ENCODE peak calls at places on chromosomes 2 and 18, in ten cellular contexts. One of them, this sample, is unnamed.

GRCh38 chr2:98123286-98123685 is 36.3 kb downstream of the VWA3B start:
- DNase-seq in fibroblast of the aortic adventitia: no peak
- DNase-seq in NB4: peak
- DNase-seq in thoracic aorta: no peak
- DNase-seq in GM23338: no peak
- DNase-seq in suprapubic skin: no peak
- DNase-seq in colonic mucosa: no peak
- DNase-seq in IMR-90: no peak
- DNase-seq in GM12878: no peak
- DNase-seq in upper lobe of right lung: no peak
- DNase-seq in this sample: no peak

GRCh38 chr2:673615-674318 is 3.4 kb downstream of the TMEM18 start:
- DNase-seq in fibroblast of the aortic adventitia: peak
- DNase-seq in NB4: no peak
- DNase-seq in thoracic aorta: no peak
- DNase-seq in GM23338: no peak
- DNase-seq in suprapubic skin: no peak
- DNase-seq in colonic mucosa: no peak
- DNase-seq in IMR-90: peak
- DNase-seq in GM12878: no peak
- DNase-seq in upper lobe of right lung: no peak
- DNase-seq in this sample: peak

GRCh38 chr18:3293196-3293951 is 31.4 kb downstream of the MYL12B start:
- DNase-seq in fibroblast of the aortic adventitia: peak
- DNase-seq in NB4: no peak
- DNase-seq in thoracic aorta: no peak
- DNase-seq in GM23338: no peak
- DNase-seq in suprapubic skin: no peak
- DNase-seq in colonic mucosa: no peak
- DNase-seq in IMR-90: no peak
- DNase-seq in GM12878: no peak
- DNase-seq in upper lobe of right lung: no peak
- DNase-seq in this sample: no peak

GRCh38 chr2:228589115-228589514 is 407.6 kb upstream of the SPHKAP start:
- DNase-seq in fibroblast of the aortic adventitia: no peak
- DNase-seq in NB4: no peak
- DNase-seq in thoracic aorta: no peak
- DNase-seq in GM23338: no peak
- DNase-seq in suprapubic skin: no peak
- DNase-seq in colonic mucosa: no peak
- DNase-seq in IMR-90: no peak
- DNase-seq in GM12878: no peak
- DNase-seq in upper lobe of right lung: no peak
- DNase-seq in this sample: no peak

GRCh38 chr18:47627030-47627429 is 303.4 kb downstream of the SMAD2 start:
- DNase-seq in fibroblast of the aortic adventitia: no peak
- DNase-seq in NB4: no peak
- DNase-seq in thoracic aorta: no peak
- DNase-seq in GM23338: no peak
- DNase-seq in suprapubic skin: no peak
- DNase-seq in colonic mucosa: no peak
- DNase-seq in IMR-90: no peak
- DNase-seq in GM12878: no peak
- DNase-seq in upper lobe of right lung: no peak
- DNase-seq in this sample: no peak

GRCh38 chr2:219178377-219179175 is 501 bp downstream of the RETREG2 start:
- DNase-seq in fibroblast of the aortic adventitia: peak
- DNase-seq in NB4: peak
- DNase-seq in thoracic aorta: no peak
- DNase-seq in GM23338: peak
- DNase-seq in suprapubic skin: no peak
- DNase-seq in colonic mucosa: peak
- DNase-seq in IMR-90: peak
- DNase-seq in GM12878: no peak
- DNase-seq in upper lobe of right lung: no peak
- DNase-seq in this sample: peak

GRCh38 chr18:46386788-46387187 is 270.2 kb downstream of the LOXHD1 start:
- DNase-seq in fibroblast of the aortic adventitia: peak
- DNase-seq in NB4: no peak
- DNase-seq in thoracic aorta: no peak
- DNase-seq in GM23338: no peak
- DNase-seq in suprapubic skin: no peak
- DNase-seq in colonic mucosa: no peak
- DNase-seq in IMR-90: no peak
- DNase-seq in GM12878: no peak
- DNase-seq in upper lobe of right lung: no peak
- DNase-seq in this sample: no peak

GRCh38 chr2:128451636-128452411 is 133.2 kb upstream of the HS6ST1 start:
- DNase-seq in fibroblast of the aortic adventitia: no peak
- DNase-seq in NB4: peak
- DNase-seq in thoracic aorta: no peak
- DNase-seq in GM23338: no peak
- DNase-seq in suprapubic skin: peak
- DNase-seq in colonic mucosa: peak
- DNase-seq in IMR-90: no peak
- DNase-seq in GM12878: no peak
- DNase-seq in upper lobe of right lung: peak
- DNase-seq in this sample: no peak

GRCh38 chr2:25592766-25593292 is 80.5 kb downstream of the DTNB start:
- DNase-seq in fibroblast of the aortic adventitia: no peak
- DNase-seq in NB4: no peak
- DNase-seq in thoracic aorta: no peak
- DNase-seq in GM23338: no peak
- DNase-seq in suprapubic skin: no peak
- DNase-seq in colonic mucosa: no peak
- DNase-seq in IMR-90: no peak
- DNase-seq in GM12878: no peak
- DNase-seq in upper lobe of right lung: no peak
- DNase-seq in this sample: no peak

GRCh38 chr2:114219501-114219900 is 222.9 kb upstream of the DPP10 start:
- DNase-seq in fibroblast of the aortic adventitia: no peak
- DNase-seq in NB4: no peak
- DNase-seq in thoracic aorta: no peak
- DNase-seq in GM23338: no peak
- DNase-seq in suprapubic skin: no peak
- DNase-seq in colonic mucosa: no peak
- DNase-seq in IMR-90: no peak
- DNase-seq in GM12878: no peak
- DNase-seq in upper lobe of right lung: no peak
- DNase-seq in this sample: no peak

GRCh38 chr18:68796936-68797690 is 767 bp upstream of the CCDC102B start:
- DNase-seq in fibroblast of the aortic adventitia: peak
- DNase-seq in NB4: peak
- DNase-seq in thoracic aorta: no peak
- DNase-seq in GM23338: peak
- DNase-seq in suprapubic skin: no peak
- DNase-seq in colonic mucosa: no peak
- DNase-seq in IMR-90: peak
- DNase-seq in GM12878: no peak
- DNase-seq in upper lobe of right lung: no peak
- DNase-seq in this sample: peak

GRCh38 chr18:63439334-63439733 is 17.1 kb upstream of the VPS4B start:
- DNase-seq in fibroblast of the aortic adventitia: peak
- DNase-seq in NB4: peak
- DNase-seq in thoracic aorta: no peak
- DNase-seq in GM23338: peak
- DNase-seq in suprapubic skin: no peak
- DNase-seq in colonic mucosa: peak
- DNase-seq in IMR-90: peak
- DNase-seq in GM12878: no peak
- DNase-seq in upper lobe of right lung: no peak
- DNase-seq in this sample: peak

GRCh38 chr2:96167407-96168013 is 22.3 kb upstream of the DUSP2 start:
- DNase-seq in fibroblast of the aortic adventitia: no peak
- DNase-seq in NB4: no peak
- DNase-seq in thoracic aorta: no peak
- DNase-seq in GM23338: no peak
- DNase-seq in suprapubic skin: no peak
- DNase-seq in colonic mucosa: no peak
- DNase-seq in IMR-90: no peak
- DNase-seq in GM12878: no peak
- DNase-seq in upper lobe of right lung: no peak
- DNase-seq in this sample: no peak

GRCh38 chr2:27489118-27489497 is 435 bp downstream of the IFT172 start:
- DNase-seq in fibroblast of the aortic adventitia: peak
- DNase-seq in NB4: peak
- DNase-seq in thoracic aorta: no peak
- DNase-seq in GM23338: peak
- DNase-seq in suprapubic skin: no peak
- DNase-seq in colonic mucosa: peak
- DNase-seq in IMR-90: peak
- DNase-seq in GM12878: no peak
- DNase-seq in upper lobe of right lung: no peak
- DNase-seq in this sample: no peak

GRCh38 chr2:11068856-11069526 is 86.3 kb upstream of the SLC66A3 start:
- DNase-seq in fibroblast of the aortic adventitia: no peak
- DNase-seq in NB4: no peak
- DNase-seq in thoracic aorta: no peak
- DNase-seq in GM23338: no peak
- DNase-seq in suprapubic skin: no peak
- DNase-seq in colonic mucosa: no peak
- DNase-seq in IMR-90: no peak
- DNase-seq in GM12878: no peak
- DNase-seq in upper lobe of right lung: no peak
- DNase-seq in this sample: no peak

GRCh38 chr2:65164379-65165023 is 34.6 kb upstream of the RAB1A start:
- DNase-seq in fibroblast of the aortic adventitia: peak
- DNase-seq in NB4: no peak
- DNase-seq in thoracic aorta: no peak
- DNase-seq in GM23338: no peak
- DNase-seq in suprapubic skin: no peak
- DNase-seq in colonic mucosa: no peak
- DNase-seq in IMR-90: peak
- DNase-seq in GM12878: no peak
- DNase-seq in upper lobe of right lung: peak
- DNase-seq in this sample: peak

DNA sequence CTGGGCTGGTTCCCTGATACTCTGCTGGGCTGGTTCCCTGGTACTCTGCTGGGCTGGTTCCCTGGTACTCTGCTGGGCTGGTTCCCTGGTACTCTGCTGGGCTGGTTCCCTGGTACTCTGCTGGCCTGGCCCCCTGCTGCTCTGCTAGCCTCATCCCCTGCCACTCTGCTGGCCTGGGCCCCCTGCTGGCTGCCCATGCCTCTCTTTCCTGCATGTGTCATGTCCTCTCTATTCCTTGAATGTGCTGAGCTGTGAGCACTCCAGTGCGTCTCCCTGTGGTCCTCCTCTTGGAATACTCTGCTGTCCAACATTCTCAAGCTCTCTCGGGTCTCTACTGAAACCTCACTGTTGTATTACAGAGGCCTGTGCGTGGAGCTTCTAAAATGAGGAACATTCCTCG is 216.3 kb downstream of the RNF144A start:
- DNase-seq in fibroblast of the aortic adventitia: no peak
- DNase-seq in NB4: peak
- DNase-seq in thoracic aorta: no peak
- DNase-seq in GM23338: peak
- DNase-seq in suprapubic skin: no peak
- DNase-seq in colonic mucosa: no peak
- DNase-seq in IMR-90: no peak
- DNase-seq in GM12878: no peak
- DNase-seq in upper lobe of right lung: no peak
- DNase-seq in this sample: peak
- TF ChIP-seq CTCF in fibroblast of the aortic adventitia: peak
- TF ChIP-seq CTCF in NB4: no peak
- TF ChIP-seq CTCF in thoracic aorta: no peak
- TF ChIP-seq CTCF in GM23338: peak
- TF ChIP-seq CTCF in suprapubic skin: no peak
- TF ChIP-seq CTCF in colonic mucosa: no peak
- TF ChIP-seq CTCF in IMR-90: no peak
- TF ChIP-seq CTCF in GM12878: no peak
- TF ChIP-seq CTCF in upper lobe of right lung: no peak
- TF ChIP-seq CTCF in this sample: peak

GRCh38 chr2:60306231-60306861 is 247.1 kb downstream of the BCL11A start:
- DNase-seq in fibroblast of the aortic adventitia: no peak
- DNase-seq in NB4: no peak
- DNase-seq in thoracic aorta: no peak
- DNase-seq in GM23338: no peak
- DNase-seq in suprapubic skin: no peak
- DNase-seq in colonic mucosa: peak
- DNase-seq in IMR-90: no peak
- DNase-seq in GM12878: no peak
- DNase-seq in upper lobe of right lung: no peak
- DNase-seq in this sample: no peak
- H3K4me3 ChIP-seq in fibroblast of the aortic adventitia: no peak
- H3K4me3 ChIP-seq in NB4: no peak
- H3K4me3 ChIP-seq in thoracic aorta: no peak
- H3K4me3 ChIP-seq in GM23338: no peak
- H3K4me3 ChIP-seq in suprapubic skin: no peak
- H3K4me3 ChIP-seq in colonic mucosa: no peak
- H3K4me3 ChIP-seq in IMR-90: no peak
- H3K4me3 ChIP-seq in GM12878: no peak
- H3K4me3 ChIP-seq in upper lobe of right lung: no peak
- H3K4me3 ChIP-seq in this sample: no peak

GRCh38 chr2:238910751-238911351 is 63.0 kb downstream of the TWIST2 start:
- DNase-seq in fibroblast of the aortic adventitia: no peak
- DNase-seq in NB4: no peak
- DNase-seq in thoracic aorta: no peak
- DNase-seq in GM23338: no peak
- DNase-seq in suprapubic skin: peak
- DNase-seq in colonic mucosa: no peak
- DNase-seq in IMR-90: no peak
- DNase-seq in GM12878: no peak
- DNase-seq in upper lobe of right lung: peak
- DNase-seq in this sample: no peak
- TF ChIP-seq CTCF in fibroblast of the aortic adventitia: no peak
- TF ChIP-seq CTCF in NB4: no peak
- TF ChIP-seq CTCF in thoracic aorta: no peak
- TF ChIP-seq CTCF in GM23338: no peak
- TF ChIP-seq CTCF in suprapubic skin: no peak
- TF ChIP-seq CTCF in colonic mucosa: no peak
- TF ChIP-seq CTCF in IMR-90: no peak
- TF ChIP-seq CTCF in GM12878: no peak
- TF ChIP-seq CTCF in upper lobe of right lung: no peak
- TF ChIP-seq CTCF in this sample: no peak

DNA sequence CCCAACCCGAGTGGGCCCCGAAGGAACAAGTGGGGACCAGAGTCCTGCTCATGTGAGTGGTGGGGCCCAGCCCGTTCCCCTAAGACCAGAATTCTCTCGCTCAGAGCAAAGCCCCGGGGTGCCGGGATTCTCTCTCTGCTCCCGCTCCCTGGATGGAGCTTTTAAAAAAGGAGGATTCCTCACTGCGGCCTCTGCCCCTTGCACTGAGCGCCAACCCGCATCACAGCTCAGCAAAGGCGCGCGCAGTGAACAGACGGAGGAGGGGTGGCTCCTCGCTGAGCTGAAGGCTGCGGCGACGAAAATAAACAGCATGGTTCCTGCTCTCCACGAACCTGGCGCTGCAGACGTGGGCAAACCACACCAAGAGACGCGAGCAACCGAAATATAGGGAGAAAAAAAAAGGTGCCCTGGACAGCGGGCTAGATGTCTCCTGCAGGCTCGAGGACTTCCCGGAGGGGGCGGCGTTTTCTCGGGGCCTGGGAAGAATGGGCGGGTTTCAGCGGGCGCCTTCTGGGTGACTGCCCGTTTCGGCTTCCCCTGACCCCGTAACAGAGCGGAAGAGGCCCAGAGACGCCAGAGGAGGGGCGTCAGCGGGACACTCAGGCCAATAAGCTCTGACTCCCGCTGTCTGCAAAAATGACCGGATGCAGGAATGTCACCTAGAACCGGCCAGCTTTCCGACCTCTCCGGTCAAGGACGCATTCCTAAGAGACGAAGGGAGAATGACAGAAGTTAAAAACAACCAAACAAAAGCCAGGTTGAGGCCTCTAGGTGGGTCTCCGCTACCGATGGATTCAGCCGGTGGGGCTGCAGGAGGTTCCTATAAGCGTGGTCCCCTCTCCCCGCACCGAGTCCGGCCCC is 819 bp upstream of the KLF11 start:
- DNase-seq in fibroblast of the aortic adventitia: peak
- DNase-seq in NB4: no peak
- DNase-seq in thoracic aorta: peak
- DNase-seq in GM23338: peak
- DNase-seq in suprapubic skin: peak
- DNase-seq in colonic mucosa: peak
- DNase-seq in IMR-90: peak
- DNase-seq in GM12878: no peak
- DNase-seq in upper lobe of right lung: peak
- DNase-seq in this sample: peak
- H3K4me3 ChIP-seq in fibroblast of the aortic adventitia: peak
- H3K4me3 ChIP-seq in NB4: no peak
- H3K4me3 ChIP-seq in thoracic aorta: peak
- H3K4me3 ChIP-seq in GM23338: peak
- H3K4me3 ChIP-seq in suprapubic skin: peak
- H3K4me3 ChIP-seq in colonic mucosa: peak
- H3K4me3 ChIP-seq in IMR-90: peak
- H3K4me3 ChIP-seq in GM12878: peak
- H3K4me3 ChIP-seq in upper lobe of right lung: peak
- H3K4me3 ChIP-seq in this sample: peak